ENCODE peak calls at places on chromosomes 5 and 9, in five cellular contexts. I is A549, N is K562, O is HepG2, W is GM12878. D is an unnamed sample.

GRCh38 chr5:57221049-57221568 is 47.2 kb downstream of the GPBP1 start:
- DNase-seq in I (peak; percentile 42), N (peak; percentile 69), W (peak; percentile 42), O (peak; percentile 59), D (no peak)

GRCh38 chr9:93264338-93265125 is 80.6 kb downstream of the WNK2 start:
- DNase-seq in O (no peak), I (no peak), W (no peak), N (no peak), D (no peak)

GRCh38 chr9:100013573-100013972 is 85.2 kb downstream of the ERP44 start:
- DNase-seq in W (no peak), N (no peak), I (no peak), O (no peak), D (no peak)

GRCh38 chr9:127116946-127117345 is 5.5 kb downstream of the ANGPTL2 start:
- DNase-seq in O (no peak), N (no peak), W (no peak), I (no peak), D (no peak)

GRCh38 chr5:80712914-80713313 is 58.1 kb upstream of the DHFR start:
- DNase-seq in O (peak; percentile 73), W (no peak), I (no peak), N (no peak), D (no peak)

GRCh38 chr5:175851727-175852126 is 19.7 kb upstream of the CPLX2 start:
- DNase-seq in N (no peak), O (no peak), W (no peak), I (no peak), D (no peak)

GRCh38 chr9:20981486-20981885 is 50.0 kb downstream of the HACD4 start:
- DNase-seq in I (no peak), O (no peak), N (no peak), W (no peak), D (no peak)

GRCh38 chr5:102048940-102049339 is 247.1 kb downstream of the SLCO4C1 start:
- DNase-seq in N (no peak), O (no peak), I (no peak), W (no peak), D (no peak)

GRCh38 chr9:131641618-131642495 is 96.5 kb downstream of the PRRT1B start:
- DNase-seq in O (no peak), W (no peak), I (no peak), N (no peak), D (no peak)

DNA sequence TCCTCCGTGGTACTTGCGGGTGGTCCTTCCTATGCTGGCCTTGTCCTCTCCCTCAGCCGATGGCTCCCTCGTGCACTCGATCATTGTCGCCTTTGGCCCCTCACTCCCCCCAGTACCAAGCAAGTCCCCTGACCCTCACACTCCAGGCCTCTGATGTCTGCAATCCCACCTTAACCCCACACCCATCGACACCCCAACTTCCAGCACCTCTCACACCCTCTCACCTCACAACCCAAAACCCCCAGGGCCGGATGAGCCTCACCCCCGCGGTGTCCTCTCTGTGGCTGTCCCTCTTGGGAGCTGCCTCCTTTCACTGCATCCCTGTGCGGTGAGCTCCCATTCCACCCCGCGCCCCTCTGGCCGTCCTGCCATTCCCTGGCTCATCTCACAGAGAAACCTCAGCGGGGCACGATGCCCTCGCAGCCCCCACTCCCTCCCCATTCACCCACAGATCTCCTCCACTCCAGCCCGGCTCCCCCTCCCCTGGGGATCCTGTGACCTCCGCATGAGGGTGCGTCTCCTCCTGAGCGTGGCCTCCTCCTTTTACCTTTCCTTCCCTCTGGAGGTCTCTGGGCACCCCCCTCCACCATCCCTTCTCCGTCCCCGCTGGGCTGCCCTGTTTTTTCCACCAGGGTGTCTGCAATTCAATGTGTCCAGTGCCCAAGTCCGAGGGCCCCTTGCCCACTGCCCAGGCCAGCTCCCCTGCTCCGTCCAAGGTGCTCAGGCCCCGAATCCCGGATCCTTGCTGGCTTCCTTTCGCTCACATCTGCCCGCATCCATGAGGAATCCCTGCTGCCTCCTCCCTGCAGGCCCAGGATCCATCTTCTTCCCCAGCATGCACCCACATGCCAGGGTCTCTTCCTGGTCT is 15.8 kb upstream of the RNU6ATAC start:
- DNase-seq in I (no peak), O (no peak), W (no peak), N (no peak), D (no peak)
- TF ChIP-seq ESRRA in I (no peak), O (no peak), W (no peak), N (no peak), D (no peak)

GRCh38 chr5:178115835-178116405 is 2.6 kb downstream of the N4BP3 start:
- DNase-seq in I (no peak), O (no peak), N (no peak), W (no peak), D (peak; percentile 56)

GRCh38 chr5:178113141-178113787 is at the start of gene N4BP3:
- DNase-seq in O (no peak), W (no peak), N (peak; percentile 90), I (peak; percentile 60), D (peak; percentile 86)

GRCh38 chr5:178115136-178115834 is 2.0 kb downstream of the N4BP3 start:
- DNase-seq in N (no peak), I (no peak), O (no peak), W (no peak), D (peak; percentile 85)

GRCh38 chr5:178113841-178114324 is 551 bp downstream of the N4BP3 start:
- DNase-seq in W (no peak), I (no peak), N (peak; percentile 54), O (no peak), D (no peak)

DNA sequence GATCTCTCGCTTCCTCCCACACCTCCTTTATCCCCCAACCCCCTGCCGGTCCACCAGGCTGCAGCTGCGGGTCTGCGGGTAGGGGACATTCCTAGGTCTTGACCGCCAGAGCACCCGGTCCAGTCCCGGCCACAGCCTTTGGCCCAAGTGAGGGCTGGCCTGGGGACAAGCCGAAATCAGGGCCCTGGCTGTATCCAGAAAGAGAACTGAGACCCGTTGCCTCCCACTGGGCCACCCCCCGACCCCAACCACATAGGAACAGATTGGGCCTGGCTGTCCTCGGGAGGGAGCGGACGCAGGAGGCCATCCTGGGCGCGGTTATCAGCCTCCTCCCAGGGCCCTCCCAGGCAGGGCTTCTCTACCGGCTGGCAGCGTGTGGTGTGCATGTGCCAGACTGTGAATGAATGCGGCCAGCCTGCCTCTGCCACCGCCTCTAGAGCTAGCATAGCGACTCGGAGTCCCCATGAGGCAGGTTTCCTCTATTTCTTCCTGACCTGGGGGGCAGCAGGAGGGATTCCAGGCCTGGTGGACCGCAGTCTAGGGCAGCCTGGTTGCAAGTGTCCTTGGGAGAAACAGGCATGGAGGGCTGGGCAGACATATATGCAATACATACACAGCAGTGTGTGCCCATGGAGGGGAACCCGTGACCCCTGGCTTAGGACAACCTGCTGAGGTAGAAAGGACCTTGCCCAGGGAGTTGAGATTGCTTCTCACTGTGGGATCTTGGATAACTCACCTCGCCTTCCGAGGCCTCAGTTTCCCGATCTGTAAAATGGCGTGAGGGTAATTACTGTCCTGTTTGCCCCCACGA is 1.2 kb downstream of the N4BP3 start:
- DNase-seq in W (no peak), N (no peak), I (no peak), O (no peak), D (no peak)
- TF ChIP-seq ESRRA in W (no peak), N (no peak), I (no peak), O (no peak), D (no peak)

DNA sequence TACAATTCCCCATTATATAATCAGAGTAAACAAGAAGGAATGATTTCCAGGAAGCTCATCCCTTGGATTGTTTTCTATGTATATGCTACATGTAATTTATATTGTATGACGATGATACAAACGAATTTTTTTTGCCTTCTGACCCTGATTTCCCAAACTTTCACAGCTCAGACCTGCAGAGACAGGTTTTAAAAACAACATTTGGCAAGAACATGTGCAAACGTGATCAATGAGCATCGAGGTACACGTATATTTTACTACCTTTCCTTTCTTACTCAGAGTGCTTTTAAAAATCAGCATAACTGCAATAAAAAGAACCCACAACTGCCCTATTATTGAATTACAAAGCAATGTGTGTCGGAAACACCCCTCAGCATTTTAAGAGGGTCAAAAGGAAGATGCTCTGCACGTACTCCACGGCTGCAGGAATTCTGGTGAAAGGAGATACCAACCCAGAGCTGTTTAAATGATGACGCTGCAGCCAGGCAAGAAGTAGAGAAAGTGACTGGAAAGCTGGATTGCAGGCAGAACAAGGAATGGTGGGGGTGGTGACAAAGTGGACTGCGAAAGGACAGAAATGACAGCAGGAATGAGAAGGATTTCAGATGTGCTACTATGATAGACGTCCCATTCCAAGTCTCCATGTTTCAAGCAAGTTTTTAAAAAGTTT is 533.5 kb downstream of the RAB3C start:
- DNase-seq in N (no peak), O (no peak), W (no peak), I (no peak), D (no peak)
- TF ChIP-seq ESRRA in N (no peak), O (no peak), W (no peak), I (no peak), D (no peak)

DNA sequence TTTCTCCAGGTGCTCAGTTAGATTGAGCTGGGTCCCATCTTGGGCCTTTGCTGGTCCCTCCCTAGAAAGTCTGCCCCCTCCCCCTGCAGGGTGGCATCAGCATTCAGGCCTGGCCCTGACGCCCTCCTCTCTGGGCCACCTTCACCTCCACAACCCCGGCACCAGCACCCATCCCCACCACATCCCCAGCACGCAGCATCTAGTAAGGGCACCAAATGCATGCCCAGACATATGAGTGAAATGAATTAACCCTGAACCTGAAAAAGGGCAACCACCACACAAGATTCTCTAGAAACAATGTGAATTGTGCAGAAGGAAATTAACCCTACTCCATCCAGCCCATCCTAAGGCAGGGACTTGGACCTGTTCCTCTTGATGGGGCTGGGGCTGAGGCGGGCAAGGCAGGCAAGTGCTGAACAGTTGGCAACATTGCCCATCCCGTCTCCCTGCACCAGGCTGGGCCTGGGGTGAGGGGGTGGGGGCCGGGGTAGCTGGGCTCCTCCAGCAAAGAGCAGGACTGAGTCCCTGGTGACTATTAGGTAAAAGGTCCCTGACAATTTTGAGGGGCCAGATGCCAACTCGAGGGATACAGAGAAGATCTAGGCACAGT is 125.9 kb downstream of the KCNIP1 start:
- DNase-seq in N (no peak), I (no peak), W (no peak), O (no peak), D (no peak)
- TF ChIP-seq ESRRA in N (no peak), I (no peak), W (no peak), O (no peak), D (no peak)

GRCh38 chr9:110895141-110895912 is 142.9 kb downstream of the LPAR1 start:
- DNase-seq in O (no peak), W (no peak), I (no peak), N (no peak), D (no peak)
- TF ChIP-seq ESRRA in O (no peak), W (no peak), I (no peak), N (no peak), D (no peak)